ENCODE peak calls at places on chromosomes 3 and 15, in nine cellular contexts. N, U, Q, L, V, D, X, W and O are unnamed samples.

GRCh38 chr15:37582852-37583251 is 351.6 kb upstream of the TMCO5A start:
- DNase-seq in N (no peak), U (no peak), Q (no peak), L (no peak), V (no peak), D (no peak), X (no peak), W (no peak), O (no peak)

GRCh38 chr15:78205337-78205736 is 29.0 kb downstream of the ACSBG1 start:
- DNase-seq in N (no peak), U (no peak), Q (no peak), L (no peak), V (no peak), D (no peak), X (no peak), W (no peak), O (no peak)

GRCh38 chr15:85804481-85805165 is 9.9 kb upstream of the KLHL25 start:
- DNase-seq in N (no peak), U (peak; percentile 18), Q (no peak), L (no peak), V (no peak), D (no peak), X (no peak), W (no peak), O (no peak)

GRCh38 chr15:57356636-57357035 is 19.7 kb upstream of the CGNL1 start:
- DNase-seq in N (peak; percentile 43), U (peak; percentile 60), Q (no peak), L (peak; percentile 22), V (no peak), D (no peak), X (peak; percentile 59), W (no peak), O (no peak)

GRCh38 chr15:101433396-101433795 is 56.1 kb downstream of the PCSK6 start:
- DNase-seq in N (no peak), U (no peak), Q (no peak), L (no peak), V (no peak), D (no peak), X (no peak), W (no peak), O (no peak)

GRCh38 chr3:141707741-141708203 is 30.3 kb upstream of the RNF7 start:
- DNase-seq in N (peak; percentile 64), U (peak; percentile 81), Q (no peak), L (peak; percentile 97), V (no peak), D (no peak), X (no peak), W (no peak), O (no peak)

GRCh38 chr3:117611242-117611641 is 901.7 kb downstream of the TUSC7 start:
- DNase-seq in N (no peak), U (no peak), Q (no peak), L (no peak), V (no peak), D (no peak), X (no peak), W (no peak), O (no peak)

GRCh38 chr3:100022506-100022905 is 91.8 kb downstream of the FILIP1L start:
- DNase-seq in N (no peak), U (no peak), Q (no peak), L (no peak), V (no peak), D (no peak), X (no peak), W (no peak), O (no peak)

GRCh38 chr3:156184156-156184555 is 63.8 kb downstream of the KCNAB1 start:
- DNase-seq in N (no peak), U (no peak), Q (no peak), L (no peak), V (no peak), D (no peak), X (no peak), W (no peak), O (no peak)

GRCh38 chr3:151226088-151226563 is 23.1 kb upstream of the GPR171 start:
- DNase-seq in N (peak; percentile 92), U (peak; percentile 89), Q (no peak), L (no peak), V (no peak), D (peak; percentile 44), X (peak; percentile 69), W (peak; percentile 94), O (no peak)

GRCh38 chr3:10142707-10143560 is 1.4 kb downstream of the VHL start:
- DNase-seq in N (no peak), U (peak; percentile 37), Q (no peak), L (no peak), V (no peak), D (no peak), X (no peak), W (no peak), O (peak; percentile 67)

GRCh38 chr3:150083653-150084037 is 113.0 kb upstream of the PFN2 start:
- DNase-seq in N (peak; percentile 83), U (peak; percentile 41), Q (no peak), L (no peak), V (no peak), D (peak; percentile 48), X (no peak), W (no peak), O (no peak)
- H3K4me3 ChIP-seq in N (peak overlapping the region; percentile 60), U (peak overlapping the region; percentile 40), Q (no peak overlapping the region), L (no peak overlapping the region), V (no peak overlapping the region), D (no peak overlapping the region), X (no peak overlapping the region), W (peak overlapping the region; percentile 41), O (no peak overlapping the region)

GRCh38 chr15:74957301-74958035 is 896 bp upstream of the RPP25 start:
- DNase-seq in N (no peak), U (no peak), Q (peak; percentile 19), L (no peak), V (no peak), D (no peak), X (no peak), W (no peak), O (no peak)

GRCh38 chr15:74954515-74954914 is 2.1 kb downstream of the RPP25 start:
- DNase-seq in N (peak; percentile 84), U (peak; percentile 85), Q (no peak), L (peak; percentile 59), V (no peak), D (peak; percentile 86), X (no peak), W (no peak), O (no peak)

GRCh38 chr15:74956648-74957300 is at the start of gene RPP25:
- DNase-seq in N (peak; percentile 21), U (peak; percentile 84), Q (peak; percentile 66), L (peak; percentile 76), V (peak; percentile 47), D (peak; percentile 88), X (no peak), W (peak; percentile 51), O (no peak)

GRCh38 chr15:74955796-74956647 is 550 bp downstream of the RPP25 start:
- DNase-seq in N (peak; percentile 26), U (peak; percentile 82), Q (peak; percentile 60), L (peak; percentile 79), V (peak; percentile 55), D (peak; percentile 90), X (no peak), W (no peak), O (no peak)

GRCh38 chr15:74955017-74955416 is 1.6 kb downstream of the RPP25 start:
- DNase-seq in N (no peak), U (no peak), Q (no peak), L (no peak), V (no peak), D (peak; percentile 27), X (no peak), W (no peak), O (no peak)
- H3K4me3 ChIP-seq in N (no peak overlapping the region), U (peak overlapping the region; percentile 89), Q (no peak overlapping the region), L (peak overlapping the region; percentile 53), V (no peak overlapping the region), D (peak overlapping the region; percentile 76), X (peak overlapping the region; percentile 64), W (peak overlapping the region; percentile 56), O (no peak overlapping the region)

GRCh38 chr3:53730565-53730964 is 115.7 kb downstream of the CHDH start:
- DNase-seq in N (no peak), U (peak; percentile 17), Q (no peak), L (no peak), V (no peak), D (no peak), X (no peak), W (no peak), O (no peak)
- H3K4me3 ChIP-seq in N (no peak overlapping the region), U (no peak overlapping the region), Q (no peak overlapping the region), L (no peak overlapping the region), V (no peak overlapping the region), D (no peak overlapping the region), X (no peak overlapping the region), W (no peak overlapping the region), O (no peak overlapping the region)

DNA sequence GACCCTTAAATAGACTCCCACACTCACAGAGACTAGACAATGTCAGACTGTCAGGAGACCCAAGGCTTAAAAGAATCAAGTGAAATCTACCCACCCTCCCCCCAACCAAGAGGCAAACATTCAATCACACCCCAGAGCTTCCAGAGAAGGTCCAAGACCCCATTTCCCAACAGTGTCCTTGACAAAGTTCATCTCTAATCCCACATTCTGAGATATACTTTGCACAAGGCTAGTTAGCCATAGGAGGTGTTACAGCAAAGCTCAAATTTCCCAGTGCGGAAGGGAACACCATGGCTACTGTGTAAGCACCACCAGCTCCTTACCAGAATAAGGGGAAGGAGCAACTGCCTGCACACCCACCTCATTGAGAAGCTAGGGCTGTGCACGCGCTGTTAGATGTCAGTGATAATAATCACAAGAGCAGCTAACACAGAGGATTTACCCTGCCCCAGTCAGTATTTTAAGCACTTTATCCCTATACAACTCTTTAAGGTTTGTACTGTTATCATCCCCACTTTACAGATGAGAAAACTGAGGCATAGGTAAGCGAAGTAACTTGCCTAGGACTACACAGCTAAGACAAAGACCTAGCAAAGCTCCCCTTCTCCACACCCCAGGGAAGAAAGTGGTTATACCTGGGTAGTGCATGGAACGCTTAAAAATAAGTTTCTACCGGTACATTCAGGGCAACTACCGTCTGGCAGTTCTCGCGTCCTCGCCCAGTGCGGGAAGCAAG is 17.3 kb downstream of the SPATA12 start:
- DNase-seq in N (no peak), U (no peak), Q (no peak), L (no peak), V (no peak), D (no peak), X (no peak), W (no peak), O (no peak)
- H3K4me3 ChIP-seq in N (peak overlapping the region; percentile 72), U (peak overlapping the region; percentile 74), Q (peak overlapping the region; percentile 52), L (no peak overlapping the region), V (peak overlapping the region; percentile 50), D (peak overlapping the region; percentile 98), X (peak overlapping the region; percentile 90), W (peak overlapping the region; percentile 69), O (peak overlapping the region; percentile 56)

DNA sequence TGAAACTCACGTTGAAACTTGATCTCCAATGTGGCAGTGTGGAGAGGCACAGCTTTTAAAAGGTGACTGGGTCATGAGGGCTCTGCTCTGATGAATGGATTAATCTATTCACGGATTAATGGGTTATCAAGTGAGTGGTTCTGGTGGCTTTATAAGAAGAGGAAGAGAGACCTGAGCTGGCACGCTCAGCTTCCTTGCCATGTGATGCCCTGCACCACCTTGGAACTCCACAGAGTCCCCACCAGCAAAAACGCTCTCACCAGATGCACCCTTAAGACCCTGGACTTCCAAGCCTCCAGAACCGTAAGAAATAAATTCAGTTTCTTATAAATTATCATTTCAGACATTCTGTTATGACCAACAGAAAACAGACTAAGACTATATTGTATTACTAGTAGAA is 2.6 kb downstream of the PPP1R2 start:
- DNase-seq in N (no peak), U (no peak), Q (no peak), L (no peak), V (no peak), D (no peak), X (no peak), W (no peak), O (no peak)
- H3K4me3 ChIP-seq in N (no peak overlapping the region), U (no peak overlapping the region), Q (peak overlapping the region; percentile 90), L (no peak overlapping the region), V (peak overlapping the region; percentile 100), D (no peak overlapping the region), X (peak overlapping the region; percentile 81), W (no peak overlapping the region), O (no peak overlapping the region)

GRCh38 chr3:98733055-98733777 is 29.9 kb upstream of the ST3GAL6 start:
- DNase-seq in N (no peak), U (peak; percentile 39), Q (no peak), L (peak; percentile 60), V (no peak), D (peak; percentile 50), X (no peak), W (no peak), O (no peak)
- H3K4me3 ChIP-seq in N (peak overlapping the region; percentile 62), U (peak overlapping the region; percentile 74), Q (peak overlapping the region; percentile 28), L (peak overlapping the region; percentile 96), V (peak overlapping the region; percentile 11), D (peak overlapping the region; percentile 82), X (peak overlapping the region; percentile 87), W (peak overlapping the region; percentile 75), O (peak overlapping the region; percentile 58)